ENCODE peak calls at places on chromosome 11, in ten cellular contexts. O is skeletal muscle cell; K is AG10803; S is putamen; R is activated naive CD4-positive, alpha-beta T cell; Y is T-helper 1 cell; P is GDM1; W is activated gamma-delta T cell treated with Interleukin-2 at 50 U/mL for 16 hours; E is T-cell; M is amniotic epithelial cell. B is an unnamed sample.

GRCh38 chr11:26896716-26897115 is 97.2 kb upstream of the FIBIN start:
- DNase-seq in E (no peak), R (no peak), M (peak), S (no peak), O (no peak), W (no peak), P (no peak), K (peak), Y (no peak), B (no peak)

GRCh38 chr11:117384045-117384444 is 56.4 kb downstream of the CEP164 start:
- DNase-seq in K (peak), P (no peak), O (peak), M (peak), Y (no peak), E (no peak), R (no peak), W (no peak), S (peak), B (no peak)

GRCh38 chr11:18958221-18958910 is 19.2 kb upstream of the MRGPRX1 start:
- DNase-seq in K (no peak), M (no peak), R (no peak), S (no peak), W (no peak), P (no peak), Y (no peak), E (no peak), O (no peak), B (no peak)

GRCh38 chr11:32829680-32830412 is at the start of gene PRRG4:
- DNase-seq in W (no peak), K (peak), O (no peak), R (no peak), P (peak), M (no peak), S (no peak), E (peak), Y (no peak), B (no peak)

GRCh38 chr11:124174001-124174400 is 9.1 kb upstream of the OR10D3 start:
- DNase-seq in S (peak), Y (no peak), M (peak), E (no peak), W (no peak), R (no peak), K (peak), P (no peak), O (peak), B (no peak)

GRCh38 chr11:64359712-64360402 is 895 bp downstream of the RPS6KA4 start:
- DNase-seq in K (no peak), M (peak), O (no peak), R (no peak), Y (no peak), S (peak), P (no peak), E (no peak), W (no peak), B (no peak)

GRCh38 chr11:2471048-2471803 is 26.4 kb downstream of the KCNQ1 start:
- DNase-seq in R (no peak), W (no peak), O (no peak), E (no peak), M (no peak), K (no peak), Y (no peak), S (no peak), P (no peak), B (no peak)

GRCh38 chr11:92830382-92831148 is 138.9 kb upstream of the MTNR1B start:
- DNase-seq in K (no peak), E (no peak), Y (no peak), W (no peak), R (no peak), S (no peak), P (no peak), M (no peak), O (no peak), B (no peak)

GRCh38 chr11:68342459-68343158 is 30.2 kb downstream of the LRP5 start:
- DNase-seq in E (no peak), Y (no peak), W (no peak), M (no peak), S (no peak), P (no peak), R (no peak), K (no peak), O (no peak), B (no peak)

GRCh38 chr11:20544536-20545237 is 54.7 kb upstream of the SLC6A5 start:
- DNase-seq in M (no peak), O (no peak), K (no peak), Y (no peak), R (no peak), P (no peak), S (no peak), W (no peak), E (no peak), B (no peak)

GRCh38 chr11:72216638-72217037 is at the start of gene FOLR2:
- DNase-seq in W (no peak), M (no peak), E (no peak), S (no peak), P (no peak), R (no peak), O (no peak), K (no peak), Y (no peak), B (no peak)

GRCh38 chr11:57323503-57324153 is 1.1 kb downstream of the TNKS1BP1 start:
- DNase-seq in W (no peak), M (peak), Y (no peak), R (no peak), K (peak), O (no peak), S (no peak), E (no peak), P (no peak), B (no peak)

GRCh38 chr11:43944761-43945311 is 2.4 kb downstream of the C11orf96 start:
- DNase-seq in R (peak), O (no peak), S (no peak), K (no peak), P (peak), E (peak), M (no peak), Y (peak), W (peak), B (peak)

GRCh38 chr11:111982019-111982464 is 43.2 kb upstream of the DLAT start:
- DNase-seq in P (peak), Y (peak), M (peak), S (no peak), W (peak), O (no peak), R (peak), K (peak), E (peak), B (peak)

GRCh38 chr11:45225277-45225676 is 60.9 kb downstream of the SYT13 start:
- DNase-seq in K (no peak), R (no peak), Y (no peak), P (no peak), S (no peak), O (no peak), W (no peak), M (no peak), E (no peak), B (no peak)

GRCh38 chr11:130592056-130592455 is 143.6 kb downstream of the ADAMTS15 start:
- DNase-seq in E (no peak), R (no peak), M (peak), P (no peak), K (peak), S (no peak), O (no peak), Y (no peak), W (no peak), B (no peak)

GRCh38 chr11:44286268-44286880 is 23.6 kb downstream of the ALX4 start:
- DNase-seq in K (peak), M (peak), P (peak), O (no peak), S (peak), W (peak), E (peak), R (peak), Y (peak), B (peak)

GRCh38 chr11:17802491-17802890 is 67.9 kb downstream of the KCNC1 start:
- DNase-seq in M (no peak), Y (no peak), K (no peak), O (no peak), E (no peak), S (no peak), P (no peak), W (no peak), R (no peak), B (no peak)

GRCh38 chr11:98307827-98308491 is 712.8 kb upstream of the CNTN5 start:
- DNase-seq in R (no peak), M (peak), K (no peak), E (no peak), Y (no peak), O (no peak), P (no peak), S (no peak), W (no peak), B (no peak)

GRCh38 chr11:16321148-16321547 is 35.2 kb downstream of the SOX6 start:
- DNase-seq in K (no peak), W (no peak), O (no peak), E (no peak), P (no peak), M (no peak), S (no peak), Y (no peak), R (no peak), B (no peak)

GRCh38 chr11:118912742-118913410 is 12.8 kb downstream of the BCL9L start:
- DNase-seq in Y (no peak), O (no peak), R (no peak), W (no peak), M (no peak), P (no peak), E (no peak), S (no peak), K (no peak), B (no peak)

GRCh38 chr11:57279131-57279530 is 42.1 kb upstream of the APLNR start:
- DNase-seq in E (no peak), M (no peak), W (no peak), Y (no peak), S (no peak), P (no peak), K (peak), O (no peak), R (no peak), B (no peak)

GRCh38 chr11:83625336-83625735 is 339.2 kb upstream of the CCDC90B start:
- DNase-seq in P (no peak), S (no peak), K (no peak), M (no peak), E (no peak), R (no peak), O (no peak), W (no peak), Y (no peak), B (no peak)

GRCh38 chr11:67031791-67032561 is 9.0 kb downstream of the SYT12 start:
- DNase-seq in M (peak), W (no peak), O (no peak), S (no peak), K (no peak), R (no peak), P (no peak), Y (no peak), E (no peak), B (no peak)

GRCh38 chr11:119756169-119756568 is 27.2 kb upstream of the NECTIN1 start:
- DNase-seq in W (no peak), E (no peak), R (no peak), P (no peak), O (no peak), Y (no peak), K (no peak), S (no peak), M (no peak), B (no peak)

GRCh38 chr11:11391796-11392195 is 38.7 kb upstream of the CSNK2A3 start:
- DNase-seq in O (peak), P (no peak), R (no peak), K (peak), M (peak), S (no peak), E (no peak), Y (no peak), W (no peak), B (no peak)

GRCh38 chr11:134341805-134342571 is 10.2 kb downstream of the GLB1L2 start:
- DNase-seq in S (no peak), E (no peak), M (no peak), W (no peak), R (no peak), P (no peak), K (no peak), O (no peak), Y (no peak), B (no peak)

GRCh38 chr11:128720522-128720985 is 26.7 kb downstream of the FLI1 start:
- DNase-seq in R (peak), E (peak), W (peak), P (no peak), Y (no peak), K (no peak), M (no peak), O (no peak), S (no peak), B (peak)

GRCh38 chr11:77395460-77396175 is 78.3 kb downstream of the PAK1 start:
- DNase-seq in E (no peak), R (no peak), K (no peak), S (no peak), W (no peak), M (no peak), P (no peak), Y (no peak), O (no peak), B (no peak)

GRCh38 chr11:119993732-119994131 is 144.2 kb downstream of the TRIM29 start:
- DNase-seq in O (no peak), R (no peak), M (no peak), P (no peak), K (no peak), W (no peak), E (no peak), Y (no peak), S (no peak), B (no peak)

GRCh38 chr11:35663408-35663702 is 780 bp downstream of the TRIM44 start:
- DNase-seq in O (no peak), P (no peak), S (no peak), M (no peak), R (no peak), E (no peak), Y (no peak), K (no peak), W (no peak), B (peak)

GRCh38 chr11:7597620-7598019 is 75.7 kb downstream of the CYB5R2 start:
- DNase-seq in W (no peak), E (no peak), P (no peak), K (no peak), S (no peak), R (no peak), M (no peak), O (no peak), Y (no peak), B (no peak)

GRCh38 chr11:101825551-101825950 is 89.3 kb upstream of the CEP126 start:
- DNase-seq in K (peak), R (no peak), Y (no peak), S (no peak), O (no peak), P (no peak), M (no peak), W (no peak), E (no peak), B (no peak)

GRCh38 chr11:122781378-122782040 is 56.8 kb upstream of the CRTAM start:
- DNase-seq in R (peak), Y (peak), E (peak), O (peak), S (peak), P (peak), M (peak), W (peak), K (peak), B (peak)

GRCh38 chr11:125070699-125071254 is 7.7 kb downstream of the SLC37A2 start:
- DNase-seq in O (no peak), S (peak), R (no peak), M (peak), E (no peak), K (peak), Y (no peak), W (no peak), P (peak), B (no peak)

GRCh38 chr11:30821438-30821965 is 235.3 kb upstream of the MPPED2 start:
- DNase-seq in R (no peak), P (no peak), Y (no peak), K (no peak), W (no peak), M (no peak), E (no peak), O (no peak), S (no peak), B (no peak)

GRCh38 chr11:8610532-8611116 is 16.6 kb upstream of the STK33 start:
- DNase-seq in O (no peak), E (no peak), P (no peak), M (peak), Y (no peak), S (peak), W (no peak), R (no peak), K (no peak), B (no peak)

GRCh38 chr11:8080674-8081590 is at the start of gene TUB:
- DNase-seq in M (no peak), R (no peak), S (no peak), K (peak), W (no peak), Y (no peak), E (no peak), O (no peak), P (no peak), B (no peak)